ENCODE peak calls at places on chromosomes 12 and 14, in four cellular contexts. One of them, this sample, is unnamed.

GRCh38 chr12:104643921-104644669 is 187.3 kb downstream of the CHST11 start:
- DNase-seq in SK-N-SH: peak
- DNase-seq in WTC11: no peak
- DNase-seq in HepG2: no peak
- DNase-seq in this sample: no peak

GRCh38 chr14:45065951-45066350 is 18.0 kb upstream of the PRPF39 start:
- DNase-seq in SK-N-SH: no peak
- DNase-seq in WTC11: no peak
- DNase-seq in HepG2: no peak
- DNase-seq in this sample: no peak

GRCh38 chr14:101123639-101124525 is 220.4 kb upstream of the RTL1 start:
- DNase-seq in SK-N-SH: peak
- DNase-seq in WTC11: no peak
- DNase-seq in HepG2: no peak
- DNase-seq in this sample: no peak

GRCh38 chr12:11949738-11950403 is 120.9 kb upstream of the BCL2L14 start:
- DNase-seq in SK-N-SH: no peak
- DNase-seq in WTC11: no peak
- DNase-seq in HepG2: no peak
- DNase-seq in this sample: no peak

GRCh38 chr14:30194769-30195168 is 267.1 kb upstream of the PRKD1 start:
- DNase-seq in SK-N-SH: no peak
- DNase-seq in WTC11: no peak
- DNase-seq in HepG2: no peak
- DNase-seq in this sample: no peak

GRCh38 chr12:13102481-13103195 is 829 bp downstream of the GSG1 start:
- DNase-seq in SK-N-SH: no peak
- DNase-seq in WTC11: no peak
- DNase-seq in HepG2: no peak
- DNase-seq in this sample: no peak

GRCh38 chr14:104953896-104954656 is 24.1 kb downstream of the AHNAK2 start:
- DNase-seq in SK-N-SH: no peak
- DNase-seq in WTC11: no peak
- DNase-seq in HepG2: no peak
- DNase-seq in this sample: no peak

GRCh38 chr12:12265035-12265434 is 1.8 kb downstream of the LRP6 start:
- DNase-seq in SK-N-SH: no peak
- DNase-seq in WTC11: no peak
- DNase-seq in HepG2: no peak
- DNase-seq in this sample: no peak

GRCh38 chr14:100740931-100741330 is 14.2 kb downstream of the DLK1 start:
- DNase-seq in SK-N-SH: no peak
- DNase-seq in WTC11: no peak
- DNase-seq in HepG2: no peak
- DNase-seq in this sample: no peak

GRCh38 chr12:9115731-9116689 is at the start of gene A2M:
- DNase-seq in SK-N-SH: no peak
- DNase-seq in WTC11: no peak
- DNase-seq in HepG2: peak
- DNase-seq in this sample: no peak

GRCh38 chr14:105938959-105939358 is 412.6 kb downstream of the TMEM121 start:
- DNase-seq in SK-N-SH: no peak
- DNase-seq in WTC11: no peak
- DNase-seq in HepG2: no peak
- DNase-seq in this sample: no peak

GRCh38 chr12:93591137-93591868 is 18.8 kb downstream of the SOCS2 start:
- DNase-seq in SK-N-SH: peak
- DNase-seq in WTC11: peak
- DNase-seq in HepG2: no peak
- DNase-seq in this sample: peak

GRCh38 chr12:92034858-92035401 is 110.7 kb downstream of the BTG1 start:
- DNase-seq in SK-N-SH: peak
- DNase-seq in WTC11: no peak
- DNase-seq in HepG2: peak
- DNase-seq in this sample: peak

GRCh38 chr12:15163577-15163976 is 57.6 kb downstream of the RERG start:
- DNase-seq in SK-N-SH: no peak
- DNase-seq in WTC11: no peak
- DNase-seq in HepG2: no peak
- DNase-seq in this sample: no peak

GRCh38 chr14:44699391-44699790 is 192.3 kb upstream of the FSCB start:
- DNase-seq in SK-N-SH: no peak
- DNase-seq in WTC11: no peak
- DNase-seq in HepG2: no peak
- DNase-seq in this sample: no peak

GRCh38 chr14:100336618-100337530 is 13.7 kb downstream of the SLC25A47 start:
- DNase-seq in SK-N-SH: no peak
- DNase-seq in WTC11: no peak
- DNase-seq in HepG2: no peak
- DNase-seq in this sample: no peak

GRCh38 chr12:50764116-50764860 is 387 bp downstream of the ATF1 start:
- DNase-seq in SK-N-SH: peak
- DNase-seq in WTC11: peak
- DNase-seq in HepG2: no peak
- DNase-seq in this sample: peak

GRCh38 chr12:64706366-64706765 is 52.8 kb downstream of the GNS start:
- DNase-seq in SK-N-SH: peak
- DNase-seq in WTC11: no peak
- DNase-seq in HepG2: no peak
- DNase-seq in this sample: no peak

GRCh38 chr14:35050652-35051051 is 4.6 kb downstream of the FAM177A1 start:
- DNase-seq in SK-N-SH: no peak
- DNase-seq in WTC11: no peak
- DNase-seq in HepG2: peak
- DNase-seq in this sample: peak

GRCh38 chr12:124654666-124655316 is 87.4 kb upstream of the NCOR2 start:
- DNase-seq in SK-N-SH: peak
- DNase-seq in WTC11: no peak
- DNase-seq in HepG2: no peak
- DNase-seq in this sample: no peak

GRCh38 chr14:80941241-80942157 is at the start of gene CEP128:
- DNase-seq in SK-N-SH: peak
- DNase-seq in WTC11: peak
- DNase-seq in HepG2: peak
- DNase-seq in this sample: peak

GRCh38 chr12:694734-695503 is 31.7 kb upstream of the NINJ2 start:
- DNase-seq in SK-N-SH: no peak
- DNase-seq in WTC11: no peak
- DNase-seq in HepG2: peak
- DNase-seq in this sample: no peak

GRCh38 chr12:77888611-77889010 is 57.9 kb downstream of the NAV3 start:
- DNase-seq in SK-N-SH: no peak
- DNase-seq in WTC11: no peak
- DNase-seq in HepG2: peak
- DNase-seq in this sample: no peak

GRCh38 chr14:69803753-69804152 is 6.7 kb upstream of the SLC10A1 start:
- DNase-seq in SK-N-SH: no peak
- DNase-seq in WTC11: no peak
- DNase-seq in HepG2: no peak
- DNase-seq in this sample: no peak

GRCh38 chr14:32754209-32754608 is 184.5 kb upstream of the NPAS3 start:
- DNase-seq in SK-N-SH: no peak
- DNase-seq in WTC11: no peak
- DNase-seq in HepG2: no peak
- DNase-seq in this sample: no peak

GRCh38 chr14:75967866-75968265 is 13.9 kb downstream of the TGFB3 start:
- DNase-seq in SK-N-SH: no peak
- DNase-seq in WTC11: no peak
- DNase-seq in HepG2: no peak
- DNase-seq in this sample: no peak

GRCh38 chr12:131162113-131162512 is 208.4 kb downstream of the ADGRD1 start:
- DNase-seq in SK-N-SH: no peak
- DNase-seq in WTC11: no peak
- DNase-seq in HepG2: no peak
- DNase-seq in this sample: no peak

GRCh38 chr12:76310110-76310509 is 38.1 kb downstream of the BBS10 start:
- DNase-seq in SK-N-SH: no peak
- DNase-seq in WTC11: no peak
- DNase-seq in HepG2: no peak
- DNase-seq in this sample: no peak

GRCh38 chr14:93926209-93926872 is 803 bp upstream of the FAM181A start:
- DNase-seq in SK-N-SH: no peak
- DNase-seq in WTC11: no peak
- DNase-seq in HepG2: peak
- DNase-seq in this sample: no peak

GRCh38 chr12:124210991-124211577 is 83.8 kb upstream of the RFLNA start:
- DNase-seq in SK-N-SH: no peak
- DNase-seq in WTC11: no peak
- DNase-seq in HepG2: no peak
- DNase-seq in this sample: no peak

GRCh38 chr12:101097829-101098580 is 112.0 kb downstream of the SLC5A8 start:
- DNase-seq in SK-N-SH: no peak
- DNase-seq in WTC11: no peak
- DNase-seq in HepG2: no peak
- DNase-seq in this sample: no peak

GRCh38 chr12:2248901-2249381 is 196.2 kb downstream of the CACNA1C start:
- DNase-seq in SK-N-SH: peak
- DNase-seq in WTC11: no peak
- DNase-seq in HepG2: no peak
- DNase-seq in this sample: no peak

GRCh38 chr14:105219753-105220152 is 28.6 kb upstream of the BTBD6 start:
- DNase-seq in SK-N-SH: no peak
- DNase-seq in WTC11: no peak
- DNase-seq in HepG2: no peak
- DNase-seq in this sample: no peak

GRCh38 chr14:102474934-102475333 is 34.6 kb downstream of the ANKRD9 start:
- DNase-seq in SK-N-SH: no peak
- DNase-seq in WTC11: no peak
- DNase-seq in HepG2: no peak
- DNase-seq in this sample: no peak

GRCh38 chr12:91009319-91009950 is 4.7 kb upstream of the EPYC start:
- DNase-seq in SK-N-SH: no peak
- DNase-seq in WTC11: no peak
- DNase-seq in HepG2: no peak
- DNase-seq in this sample: no peak

GRCh38 chr12:2129076-2129475 is 76.3 kb downstream of the CACNA1C start:
- DNase-seq in SK-N-SH: peak
- DNase-seq in WTC11: no peak
- DNase-seq in HepG2: no peak
- DNase-seq in this sample: no peak

GRCh38 chr14:63203618-63204406 is 431 bp upstream of the RHOJ start:
- DNase-seq in SK-N-SH: peak
- DNase-seq in WTC11: peak
- DNase-seq in HepG2: peak
- DNase-seq in this sample: no peak
- TF ChIP-seq FOXJ3 in SK-N-SH: no peak
- TF ChIP-seq FOXJ3 in WTC11: no peak
- TF ChIP-seq FOXJ3 in HepG2: peak
- TF ChIP-seq FOXJ3 in this sample: no peak

DNA sequence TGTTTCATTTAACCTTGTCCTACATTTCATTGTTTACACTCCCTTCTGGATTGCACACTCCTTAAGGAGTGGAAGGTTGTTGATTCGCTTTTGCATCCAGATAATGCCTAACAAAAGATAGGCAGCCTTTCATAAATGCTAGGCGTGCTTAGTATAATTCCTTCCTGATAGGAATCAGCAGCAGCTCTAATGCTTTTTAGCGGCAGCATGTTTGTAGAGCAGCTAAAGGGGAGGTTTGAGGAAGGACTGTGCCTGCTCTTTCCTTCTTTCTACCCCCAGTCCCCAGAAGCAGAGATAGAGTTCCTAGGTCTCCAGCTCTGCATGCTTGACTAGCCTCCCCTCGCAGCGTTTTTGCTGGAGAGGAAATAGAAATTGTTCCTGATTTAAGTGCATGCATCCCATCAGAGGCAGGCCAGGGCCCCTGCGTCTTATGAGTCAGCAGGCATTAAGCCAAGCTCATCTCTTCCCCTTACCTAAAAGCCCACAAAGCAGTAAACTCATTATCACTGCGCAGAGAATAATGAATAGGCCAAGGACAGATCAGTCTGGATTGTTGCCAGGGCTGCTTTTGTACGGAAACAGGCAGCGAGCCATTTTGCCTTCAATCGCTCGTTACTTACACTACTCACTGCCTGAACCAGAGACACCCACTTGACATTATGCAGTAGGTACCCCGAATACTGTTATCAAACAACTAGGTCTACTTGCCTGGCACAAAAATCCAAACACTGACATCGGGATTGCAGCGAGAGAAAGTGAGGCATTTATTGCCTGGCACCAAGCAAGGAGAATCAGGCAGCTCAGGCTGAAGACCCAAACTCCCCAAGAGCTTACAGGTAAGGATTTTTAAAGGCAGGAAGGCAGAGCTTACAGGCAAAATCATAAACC is 14.1 kb upstream of the TBPL2 start:
- DNase-seq in SK-N-SH: peak
- DNase-seq in WTC11: no peak
- DNase-seq in HepG2: peak
- DNase-seq in this sample: no peak
- TF ChIP-seq FOXJ3 in SK-N-SH: no peak
- TF ChIP-seq FOXJ3 in WTC11: no peak
- TF ChIP-seq FOXJ3 in HepG2: no peak
- TF ChIP-seq FOXJ3 in this sample: no peak

DNA sequence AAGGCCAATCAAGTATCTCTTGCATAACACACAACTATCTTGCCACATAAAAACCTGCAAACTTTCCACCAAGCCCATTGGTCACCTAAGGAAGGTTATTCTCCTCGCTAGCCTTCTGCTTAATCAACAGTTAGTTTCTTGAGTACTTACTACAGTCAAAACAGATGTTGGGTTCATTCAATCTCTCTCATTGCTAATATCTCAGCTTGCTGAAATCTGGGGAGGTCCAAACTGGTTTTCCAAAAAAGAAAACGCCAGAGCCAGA is 74.6 kb downstream of the TTC7B start:
- DNase-seq in SK-N-SH: no peak
- DNase-seq in WTC11: no peak
- DNase-seq in HepG2: no peak
- DNase-seq in this sample: no peak
- TF ChIP-seq FOXJ3 in SK-N-SH: no peak
- TF ChIP-seq FOXJ3 in WTC11: no peak
- TF ChIP-seq FOXJ3 in HepG2: no peak
- TF ChIP-seq FOXJ3 in this sample: no peak

DNA sequence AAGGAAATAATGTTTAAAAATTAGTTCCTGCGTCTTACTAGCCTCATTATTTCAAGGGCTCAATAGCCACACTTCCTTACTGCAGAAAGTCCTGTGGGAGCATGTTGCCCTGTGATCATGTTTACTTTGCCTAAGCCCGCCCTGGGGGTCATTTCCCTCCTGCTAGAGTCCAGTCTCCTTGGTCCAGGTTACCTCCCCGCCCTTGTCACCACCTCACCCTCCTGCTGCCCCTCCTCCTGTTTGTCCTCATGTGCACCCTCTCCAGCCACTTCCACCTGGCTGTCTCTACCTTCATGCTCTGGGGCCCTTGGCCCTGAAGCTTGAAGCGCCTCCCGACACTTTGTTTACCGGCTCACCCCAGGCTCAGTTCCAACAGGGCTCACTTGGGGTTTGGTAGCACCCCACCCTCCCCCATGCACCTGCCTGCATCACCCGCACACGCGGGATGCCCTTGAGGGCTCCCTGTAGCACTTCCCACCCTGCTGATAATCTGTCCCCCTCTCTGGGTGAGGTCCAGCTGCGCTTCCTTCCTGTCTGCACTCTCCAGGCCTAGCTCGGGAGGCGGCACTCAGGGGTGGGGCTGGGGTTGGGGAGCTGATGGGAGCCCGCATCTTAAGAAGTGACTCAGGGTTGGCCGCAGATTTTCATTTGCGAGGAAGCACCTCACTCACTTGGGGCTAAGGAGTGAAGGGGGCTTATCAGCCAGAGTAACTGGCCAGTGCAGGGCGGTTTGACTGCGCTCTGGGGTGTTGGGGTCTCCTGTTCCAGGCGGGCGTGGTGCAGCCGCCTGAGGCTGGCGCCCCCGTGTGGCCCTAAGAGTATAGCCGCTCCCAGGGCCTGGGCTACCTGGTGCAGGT is 40.1 kb downstream of the SMIM41 start:
- DNase-seq in SK-N-SH: peak
- DNase-seq in WTC11: peak
- DNase-seq in HepG2: peak
- DNase-seq in this sample: peak
- TF ChIP-seq FOXJ3 in SK-N-SH: no peak
- TF ChIP-seq FOXJ3 in WTC11: no peak
- TF ChIP-seq FOXJ3 in HepG2: peak
- TF ChIP-seq FOXJ3 in this sample: no peak